ENCODE peak calls at places on chromosomes 2 and 18, in four cellular contexts. One of them, this sample, is unnamed.

GRCh38 chr2:55707751-55708150 is 14.1 kb upstream of the PNPT1 start:
- DNase-seq in A549: no peak
- DNase-seq in SK-N-SH: no peak
- DNase-seq in GM12878: no peak
- DNase-seq in this sample: no peak

GRCh38 chr2:44555700-44556099 is 194.0 kb downstream of the CAMKMT start:
- DNase-seq in A549: no peak
- DNase-seq in SK-N-SH: no peak
- DNase-seq in GM12878: no peak
- DNase-seq in this sample: no peak

GRCh38 chr18:70044626-70045025 is 97.0 kb upstream of the CD226 start:
- DNase-seq in A549: peak; percentile 84
- DNase-seq in SK-N-SH: peak; percentile 7
- DNase-seq in GM12878: no peak
- DNase-seq in this sample: no peak

GRCh38 chr2:190415794-190416729 is 7.9 kb downstream of the MFSD6 start:
- DNase-seq in A549: no peak
- DNase-seq in SK-N-SH: peak; percentile 25
- DNase-seq in GM12878: no peak
- DNase-seq in this sample: no peak

GRCh38 chr2:228841877-228842276 is 429.2 kb downstream of the PID1 start:
- DNase-seq in A549: no peak
- DNase-seq in SK-N-SH: no peak
- DNase-seq in GM12878: no peak
- DNase-seq in this sample: no peak

GRCh38 chr18:66867653-66868052 is 263.8 kb upstream of the CDH19 start:
- DNase-seq in A549: no peak
- DNase-seq in SK-N-SH: no peak
- DNase-seq in GM12878: no peak
- DNase-seq in this sample: no peak

GRCh38 chr2:1173528-1173927 is 222.9 kb downstream of the SNTG2 start:
- DNase-seq in A549: no peak
- DNase-seq in SK-N-SH: no peak
- DNase-seq in GM12878: no peak
- DNase-seq in this sample: no peak

GRCh38 chr2:9021563-9022211 is 18.2 kb upstream of the MBOAT2 start:
- DNase-seq in A549: no peak
- DNase-seq in SK-N-SH: no peak
- DNase-seq in GM12878: no peak
- DNase-seq in this sample: no peak

GRCh38 chr2:152550386-152550785 is 166.9 kb downstream of the PRPF40A start:
- DNase-seq in A549: no peak
- DNase-seq in SK-N-SH: no peak
- DNase-seq in GM12878: no peak
- DNase-seq in this sample: peak; percentile 33

GRCh38 chr2:158191076-158191566 is 89.4 kb downstream of the UPP2 start:
- DNase-seq in A549: no peak
- DNase-seq in SK-N-SH: no peak
- DNase-seq in GM12878: peak; percentile 48
- DNase-seq in this sample: peak; percentile 95

GRCh38 chr2:178238144-178238521 is 43.8 kb downstream of the OSBPL6 start:
- DNase-seq in A549: peak; percentile 20
- DNase-seq in SK-N-SH: no peak
- DNase-seq in GM12878: no peak
- DNase-seq in this sample: no peak

GRCh38 chr2:191150451-191151314 is at the start of gene STAT4:
- DNase-seq in A549: peak; percentile 67
- DNase-seq in SK-N-SH: peak; percentile 40
- DNase-seq in GM12878: peak; percentile 45
- DNase-seq in this sample: no peak

GRCh38 chr18:13618760-13619438 is 107.5 kb downstream of the FAM210A start:
- DNase-seq in A549: no peak
- DNase-seq in SK-N-SH: no peak
- DNase-seq in GM12878: no peak
- DNase-seq in this sample: no peak

GRCh38 chr2:175948202-175948601 is 53.9 kb downstream of the LNPK start:
- DNase-seq in A549: no peak
- DNase-seq in SK-N-SH: no peak
- DNase-seq in GM12878: no peak
- DNase-seq in this sample: no peak

GRCh38 chr2:232480201-232481190 is 7.1 kb downstream of the ECEL1 start:
- DNase-seq in A549: no peak
- DNase-seq in SK-N-SH: no peak
- DNase-seq in GM12878: no peak
- DNase-seq in this sample: no peak

GRCh38 chr18:79896746-79897145 is 54.7 kb downstream of the SLC66A2 start:
- DNase-seq in A549: no peak
- DNase-seq in SK-N-SH: no peak
- DNase-seq in GM12878: no peak
- DNase-seq in this sample: no peak
- H3K27ac ChIP-seq in A549: no peak overlapping the region
- H3K27ac ChIP-seq in SK-N-SH: no peak overlapping the region
- H3K27ac ChIP-seq in GM12878: no peak overlapping the region
- H3K27ac ChIP-seq in this sample: no peak overlapping the region

GRCh38 chr2:15595342-15595905 is 3.8 kb downstream of the DDX1 start:
- DNase-seq in A549: no peak
- DNase-seq in SK-N-SH: no peak
- DNase-seq in GM12878: no peak
- DNase-seq in this sample: no peak

GRCh38 chr2:15596968-15597367 is 5.3 kb downstream of the DDX1 start:
- DNase-seq in A549: no peak
- DNase-seq in SK-N-SH: no peak
- DNase-seq in GM12878: no peak
- DNase-seq in this sample: no peak

GRCh38 chr2:15596350-15596749 is 4.7 kb downstream of the DDX1 start:
- DNase-seq in A549: no peak
- DNase-seq in SK-N-SH: no peak
- DNase-seq in GM12878: no peak
- DNase-seq in this sample: no peak

GRCh38 chr2:15594291-15595256 is 2.9 kb downstream of the DDX1 start:
- DNase-seq in A549: no peak
- DNase-seq in SK-N-SH: no peak
- DNase-seq in GM12878: no peak
- DNase-seq in this sample: no peak

GRCh38 chr2:15595936-15596335 is 4.3 kb downstream of the DDX1 start:
- DNase-seq in A549: no peak
- DNase-seq in SK-N-SH: no peak
- DNase-seq in GM12878: no peak
- DNase-seq in this sample: no peak
- TF ChIP-seq PBX3 in A549: no peak
- TF ChIP-seq PBX3 in SK-N-SH: no peak
- TF ChIP-seq PBX3 in GM12878: no peak
- TF ChIP-seq PBX3 in this sample: no peak

GRCh38 chr2:64120008-64120407 is 24.2 kb downstream of the PELI1 start:
- DNase-seq in A549: no peak
- DNase-seq in SK-N-SH: no peak
- DNase-seq in GM12878: no peak
- DNase-seq in this sample: no peak

GRCh38 chr2:64115808-64116598 is 28.2 kb downstream of the PELI1 start:
- DNase-seq in A549: no peak
- DNase-seq in SK-N-SH: no peak
- DNase-seq in GM12878: no peak
- DNase-seq in this sample: peak; percentile 48

GRCh38 chr2:64122358-64122757 is 21.9 kb downstream of the PELI1 start:
- DNase-seq in A549: no peak
- DNase-seq in SK-N-SH: no peak
- DNase-seq in GM12878: no peak
- DNase-seq in this sample: no peak

GRCh38 chr2:64120928-64121327 is 23.3 kb downstream of the PELI1 start:
- DNase-seq in A549: no peak
- DNase-seq in SK-N-SH: no peak
- DNase-seq in GM12878: no peak
- DNase-seq in this sample: no peak

DNA sequence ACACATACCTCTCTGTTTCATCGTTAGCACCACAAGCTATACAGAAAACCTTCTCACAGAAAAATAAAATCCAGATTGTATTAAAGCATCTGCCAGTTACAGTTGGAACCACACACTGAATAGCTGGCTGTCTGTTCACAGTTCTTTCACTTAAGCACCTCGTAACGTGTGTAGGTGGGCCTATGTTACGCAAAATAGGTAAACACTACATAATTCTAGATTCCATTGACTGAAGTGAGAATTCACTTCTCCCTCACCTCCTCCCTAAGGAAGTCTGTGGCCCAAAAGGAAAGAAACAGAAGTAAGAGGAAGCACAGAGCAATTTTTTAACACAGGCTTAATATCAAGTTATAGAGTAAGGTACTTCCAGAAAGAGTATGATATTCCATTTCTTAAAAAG is 24.9 kb downstream of the PELI1 start:
- DNase-seq in A549: no peak
- DNase-seq in SK-N-SH: no peak
- DNase-seq in GM12878: no peak
- DNase-seq in this sample: no peak
- H3K27ac ChIP-seq in A549: no peak overlapping the region
- H3K27ac ChIP-seq in SK-N-SH: no peak overlapping the region
- H3K27ac ChIP-seq in GM12878: no peak overlapping the region
- H3K27ac ChIP-seq in this sample: no peak overlapping the region

GRCh38 chr2:239075918-239076727 is 228.2 kb downstream of the TWIST2 start:
- DNase-seq in A549: no peak
- DNase-seq in SK-N-SH: no peak
- DNase-seq in GM12878: no peak
- DNase-seq in this sample: no peak

GRCh38 chr2:239077260-239077659 is 229.4 kb downstream of the TWIST2 start:
- DNase-seq in A549: no peak
- DNase-seq in SK-N-SH: no peak
- DNase-seq in GM12878: no peak
- DNase-seq in this sample: no peak

GRCh38 chr2:239073270-239073669 is 225.4 kb downstream of the TWIST2 start:
- DNase-seq in A549: no peak
- DNase-seq in SK-N-SH: no peak
- DNase-seq in GM12878: no peak
- DNase-seq in this sample: no peak

GRCh38 chr2:239072786-239073185 is 224.9 kb downstream of the TWIST2 start:
- DNase-seq in A549: no peak
- DNase-seq in SK-N-SH: no peak
- DNase-seq in GM12878: no peak
- DNase-seq in this sample: no peak

GRCh38 chr2:239073745-239074530 is 226.1 kb downstream of the TWIST2 start:
- DNase-seq in A549: no peak
- DNase-seq in SK-N-SH: no peak
- DNase-seq in GM12878: no peak
- DNase-seq in this sample: no peak
- TF ChIP-seq PBX3 in A549: no peak
- TF ChIP-seq PBX3 in SK-N-SH: no peak
- TF ChIP-seq PBX3 in GM12878: no peak
- TF ChIP-seq PBX3 in this sample: no peak

GRCh38 chr2:237744270-237744612 is 54.3 kb upstream of the RBM44 start:
- DNase-seq in A549: no peak
- DNase-seq in SK-N-SH: no peak
- DNase-seq in GM12878: no peak
- DNase-seq in this sample: no peak

GRCh38 chr2:237743024-237743423 is 55.6 kb upstream of the RBM44 start:
- DNase-seq in A549: no peak
- DNase-seq in SK-N-SH: no peak
- DNase-seq in GM12878: no peak
- DNase-seq in this sample: no peak

GRCh38 chr2:237742191-237742590 is 56.4 kb upstream of the RBM44 start:
- DNase-seq in A549: no peak
- DNase-seq in SK-N-SH: no peak
- DNase-seq in GM12878: no peak
- DNase-seq in this sample: peak; percentile 73

GRCh38 chr2:237743561-237744269 is 54.9 kb upstream of the RBM44 start:
- DNase-seq in A549: no peak
- DNase-seq in SK-N-SH: no peak
- DNase-seq in GM12878: no peak
- DNase-seq in this sample: peak; percentile 97

GRCh38 chr2:237742614-237743013 is 56.0 kb upstream of the RBM44 start:
- DNase-seq in A549: no peak
- DNase-seq in SK-N-SH: no peak
- DNase-seq in GM12878: no peak
- DNase-seq in this sample: no peak
- H3K27ac ChIP-seq in A549: no peak overlapping the region
- H3K27ac ChIP-seq in SK-N-SH: no peak overlapping the region
- H3K27ac ChIP-seq in GM12878: no peak overlapping the region
- H3K27ac ChIP-seq in this sample: peak overlapping the region; percentile 25

GRCh38 chr2:98959759-98960507 is 23.9 kb upstream of the CRACDL start:
- DNase-seq in A549: no peak
- DNase-seq in SK-N-SH: peak; percentile 34
- DNase-seq in GM12878: no peak
- DNase-seq in this sample: no peak
- TF ChIP-seq PBX3 in A549: no peak
- TF ChIP-seq PBX3 in SK-N-SH: no peak
- TF ChIP-seq PBX3 in GM12878: no peak
- TF ChIP-seq PBX3 in this sample: no peak